ENCODE peak calls at places on chromosomes 11 and 22, in four cellular contexts. Y is HepG2, F is WTC11, U is K562. R is an unnamed sample.

GRCh38 chr11:62707277-62707771 is at the start of the genes BSCL2 and GNG3:
- DNase-seq in Y (no peak), F (peak; percentile 97), U (peak; percentile 73), R (no peak)

GRCh38 chr11:2312232-2313042 is 10.6 kb downstream of the TSPAN32 start:
- DNase-seq in Y (no peak), F (no peak), U (no peak), R (no peak)

GRCh38 chr11:128330203-128330602 is 257.2 kb downstream of the ETS1 start:
- DNase-seq in Y (no peak), F (no peak), U (no peak), R (no peak)

GRCh38 chr11:64245401-64245796 is 1.3 kb downstream of the PPP1R14B start:
- DNase-seq in Y (no peak), F (no peak), U (no peak), R (no peak)

GRCh38 chr11:83019888-83020579 is 51.7 kb downstream of the RAB30 start:
- DNase-seq in Y (no peak), F (no peak), U (no peak), R (no peak)

GRCh38 chr11:126190792-126191191 is 20.7 kb downstream of the RPUSD4 start:
- DNase-seq in Y (no peak), F (no peak), U (no peak), R (no peak)

GRCh38 chr11:4704054-4704789 is at the start of gene MMP26:
- DNase-seq in Y (no peak), F (peak; percentile 14), U (no peak), R (no peak)

GRCh38 chr11:117900720-117901440 is 24.4 kb upstream of the FXYD6 start:
- DNase-seq in Y (no peak), F (no peak), U (no peak), R (no peak)

GRCh38 chr11:34792814-34793241 is 123.4 kb downstream of the APIP start:
- DNase-seq in Y (peak; percentile 12), F (no peak), U (no peak), R (no peak)

GRCh38 chr11:31487848-31488247 is 21.6 kb downstream of the IMMP1L start:
- DNase-seq in Y (peak; percentile 53), F (no peak), U (peak; percentile 43), R (peak; percentile 11)

GRCh38 chr11:114179234-114179941 is 116.8 kb upstream of the NNMT start:
- DNase-seq in Y (no peak), F (no peak), U (peak; percentile 34), R (no peak)

GRCh38 chr11:73281796-73282660 is 9.9 kb downstream of the P2RY6 start:
- DNase-seq in Y (no peak), F (no peak), U (no peak), R (no peak)

GRCh38 chr22:47207387-47207786 is 444.9 kb downstream of the TBC1D22A start:
- DNase-seq in Y (no peak), F (no peak), U (no peak), R (no peak)

GRCh38 chr11:69272961-69273461 is 20.9 kb upstream of the MYEOV start:
- DNase-seq in Y (no peak), F (no peak), U (no peak), R (no peak)

GRCh38 chr11:19728436-19728835 is 15.8 kb downstream of the NAV2 start:
- DNase-seq in Y (no peak), F (no peak), U (no peak), R (no peak)

GRCh38 chr11:6703247-6704063 is 20.3 kb upstream of the MRPL17 start:
- DNase-seq in Y (peak; percentile 64), F (peak; percentile 36), U (peak; percentile 54), R (peak; percentile 54)

GRCh38 chr11:109490953-109491733 is 69.2 kb downstream of the C11orf87 start:
- DNase-seq in Y (no peak), F (no peak), U (no peak), R (no peak)

GRCh38 chr11:47335733-47336132 is 16.8 kb downstream of the MYBPC3 start:
- DNase-seq in Y (no peak), F (no peak), U (no peak), R (no peak)

GRCh38 chr22:20646377-20646776 is 127.5 kb upstream of the SERPIND1 start:
- DNase-seq in Y (no peak), F (no peak), U (no peak), R (no peak)

GRCh38 chr11:65613091-65613928 is 711 bp downstream of the MAP3K11 start:
- DNase-seq in Y (no peak), F (no peak), U (no peak), R (no peak)

GRCh38 chr11:47987781-47988180 is 7.4 kb downstream of the PTPRJ start:
- DNase-seq in Y (no peak), F (no peak), U (no peak), R (no peak)

GRCh38 chr22:43750751-43751150 is 61.4 kb downstream of the EFCAB6 start:
- DNase-seq in Y (no peak), F (no peak), U (no peak), R (no peak)

GRCh38 chr11:96015911-96016565 is 92.1 kb upstream of the MTMR2 start:
- DNase-seq in Y (peak; percentile 98), F (no peak), U (no peak), R (no peak)

GRCh38 chr11:69136471-69136870 is 19.3 kb upstream of the SMIM38 start:
- DNase-seq in Y (no peak), F (no peak), U (no peak), R (no peak)

GRCh38 chr11:115217726-115218311 is 286.4 kb downstream of the CADM1 start:
- DNase-seq in Y (no peak), F (no peak), U (no peak), R (no peak)

GRCh38 chr11:126307706-126308105 is 3.8 kb downstream of the DCPS start:
- DNase-seq in Y (peak; percentile 35), F (peak; percentile 55), U (peak; percentile 66), R (peak; percentile 39)

GRCh38 chr11:61080526-61080925 is 21.8 kb upstream of the CD5 start:
- DNase-seq in Y (no peak), F (no peak), U (no peak), R (no peak)
- TF ChIP-seq ELF4 in Y (no peak), F (no peak), U (no peak), R (no peak)

DNA sequence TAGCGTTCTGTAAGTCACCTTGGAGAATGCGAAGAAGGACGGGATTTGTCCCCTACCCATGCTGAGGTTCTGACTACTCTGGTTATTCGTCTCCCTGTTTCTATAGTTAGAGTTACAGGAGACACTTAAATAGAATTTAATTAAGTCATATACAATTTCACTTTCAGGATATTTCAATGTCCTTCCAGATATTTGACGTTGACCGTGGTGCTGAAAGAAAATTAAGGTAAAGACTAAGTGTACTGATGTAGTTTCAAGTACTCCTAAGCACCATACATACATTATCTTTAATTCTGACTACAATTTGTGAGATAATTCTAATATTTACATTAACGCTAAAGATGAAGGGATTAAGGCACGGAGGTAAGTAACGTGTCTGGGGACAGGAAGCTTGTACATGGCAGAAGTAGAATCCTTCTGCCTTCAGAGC is 445 bp upstream of the SLC36A4 start:
- DNase-seq in Y (no peak), F (no peak), U (no peak), R (no peak)
- TF ChIP-seq ELF4 in Y (no peak), F (no peak), U (no peak), R (no peak)

GRCh38 chr11:78039919-78040671 is 17.0 kb upstream of the KCTD14 start:
- DNase-seq in Y (peak; percentile 67), F (no peak), U (peak; percentile 93), R (peak; percentile 53)
- TF ChIP-seq ELF4 in Y (peak; percentile 33), F (no peak), U (peak; percentile 85), R (peak; percentile 11)

GRCh38 chr11:41307371-41308080 is 151.9 kb downstream of the LRRC4C start:
- DNase-seq in Y (no peak), F (no peak), U (no peak), R (no peak)

GRCh38 chr11:41308286-41308685 is 151.2 kb downstream of the LRRC4C start:
- DNase-seq in Y (no peak), F (no peak), U (no peak), R (no peak)

GRCh38 chr11:41306435-41306834 is 153.0 kb downstream of the LRRC4C start:
- DNase-seq in Y (no peak), F (no peak), U (no peak), R (no peak)

GRCh38 chr11:41309111-41309522 is 150.3 kb downstream of the LRRC4C start:
- DNase-seq in Y (no peak), F (no peak), U (no peak), R (no peak)

DNA sequence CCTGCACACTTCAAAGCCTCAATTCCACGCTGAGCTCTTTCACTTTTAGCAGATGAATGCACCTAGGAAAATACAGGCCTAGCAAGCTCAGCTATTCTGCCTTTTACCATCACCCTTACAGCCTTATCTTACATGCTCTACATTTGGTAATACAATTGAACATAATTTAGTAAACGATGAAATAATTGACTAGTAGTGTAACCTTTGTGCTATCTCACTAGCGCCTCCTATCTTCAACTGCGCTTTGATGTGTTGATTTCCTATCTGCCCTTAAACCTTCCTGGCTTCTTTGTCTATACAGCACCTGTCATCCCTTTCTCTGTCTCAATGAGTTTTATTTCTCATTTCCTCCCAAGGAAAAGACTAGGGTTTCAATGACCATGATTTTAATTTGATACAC is 149.7 kb downstream of the LRRC4C start:
- DNase-seq in Y (no peak), F (peak; percentile 12), U (no peak), R (no peak)
- TF ChIP-seq ELF4 in Y (no peak), F (no peak), U (no peak), R (no peak)

GRCh38 chr11:78649361-78650215 is 74.9 kb upstream of the NARS2 start:
- DNase-seq in Y (no peak), F (no peak), U (no peak), R (peak; percentile 1)
- TF ChIP-seq ELF4 in Y (no peak), F (no peak), U (no peak), R (no peak)

GRCh38 chr22:33271390-33272161 is 213.4 kb upstream of the SYN3 start:
- DNase-seq in Y (no peak), F (no peak), U (no peak), R (no peak)
- TF ChIP-seq ELF4 in Y (no peak), F (no peak), U (no peak), R (no peak)

GRCh38 chr11:77402218-77402556 is 71.7 kb downstream of the PAK1 start:
- DNase-seq in Y (no peak), F (no peak), U (no peak), R (no peak)
- TF ChIP-seq ELF4 in Y (no peak), F (no peak), U (no peak), R (no peak)